ENCODE peak calls at places on chromosomes 16 and 17, in ten cellular contexts. O is foreskin fibroblast, H is tibial nerve, X is endothelial cell of umbilical vein, B is GM20000, E is A549, A is ovary, Q is MM.1S, P is neural progenitor cell, L is GM06990. T is an unnamed sample.

GRCh38 chr16:49600976-49601375 is 227.4 kb downstream of the C16orf78 start:
- DNase-seq in E (no peak), O (no peak), L (no peak), H (no peak), A (no peak), X (no peak), Q (no peak), B (no peak), P (no peak), T (no peak)

GRCh38 chr17:13727441-13728171 is 125.9 kb upstream of the HS3ST3A1 start:
- DNase-seq in O (peak), H (no peak), A (no peak), B (no peak), Q (no peak), X (no peak), E (no peak), L (no peak), P (no peak), T (no peak)

GRCh38 chr17:82100502-82101298 is 2.7 kb upstream of the FASN start:
- DNase-seq in P (no peak), A (no peak), B (no peak), Q (no peak), O (no peak), L (peak), E (no peak), X (no peak), H (no peak), T (no peak)

GRCh38 chr17:69870091-69870530 is 204.9 kb upstream of the KCNJ16 start:
- DNase-seq in O (peak), H (no peak), X (peak), A (no peak), E (no peak), L (peak), Q (no peak), B (peak), P (peak), T (peak)

GRCh38 chr17:51371732-51372151 is 111.4 kb downstream of the UTP18 start:
- DNase-seq in H (no peak), P (peak), O (peak), L (peak), X (peak), Q (peak), B (peak), E (peak), A (no peak), T (no peak)

GRCh38 chr16:24635900-24636610 is 93.4 kb upstream of the TNRC6A start:
- DNase-seq in P (no peak), B (no peak), H (peak), A (peak), E (peak), O (peak), X (peak), L (no peak), Q (no peak), T (peak)

GRCh38 chr17:48373882-48374281 is 56.1 kb downstream of the SKAP1 start:
- DNase-seq in O (no peak), A (no peak), H (no peak), B (no peak), Q (no peak), E (no peak), X (no peak), P (no peak), L (no peak), T (no peak)

GRCh38 chr16:22814330-22815105 is 556 bp downstream of the HS3ST2 start:
- DNase-seq in X (no peak), Q (no peak), L (peak), H (no peak), B (no peak), P (peak), O (no peak), E (no peak), A (no peak), T (no peak)

GRCh38 chr17:3879181-3879580 is 13.7 kb downstream of the CAMKK1 start:
- DNase-seq in O (peak), P (peak), E (no peak), Q (no peak), A (no peak), L (no peak), H (no peak), B (no peak), X (no peak), T (no peak)

GRCh38 chr16:11824362-11824761 is 27.0 kb downstream of the RSL1D1 start:
- DNase-seq in L (no peak), H (no peak), Q (no peak), B (no peak), E (no peak), X (no peak), O (peak), A (no peak), P (no peak), T (no peak)

GRCh38 chr16:88730632-88731607 is 24.6 kb downstream of the CTU2 start:
- DNase-seq in L (no peak), E (no peak), B (no peak), Q (no peak), X (no peak), O (no peak), H (no peak), P (no peak), A (no peak), T (no peak)

GRCh38 chr17:63446981-63447687 is 1.0 kb upstream of the CYB561 start:
- DNase-seq in O (no peak), L (peak), A (no peak), P (peak), H (no peak), B (no peak), Q (no peak), E (no peak), X (peak), T (no peak)

GRCh38 chr17:79114455-79115301 is 40.1 kb downstream of the ENGASE start:
- DNase-seq in L (no peak), O (no peak), E (no peak), A (no peak), P (peak), X (no peak), B (no peak), Q (no peak), H (peak), T (no peak)

GRCh38 chr17:81337449-81337848 is 42.3 kb upstream of the SLC38A10 start:
- DNase-seq in H (no peak), B (no peak), L (no peak), X (no peak), Q (no peak), P (peak), A (peak), O (no peak), E (peak), T (no peak)

GRCh38 chr16:19346335-19346922 is 60.9 kb downstream of the CLEC19A start:
- DNase-seq in H (no peak), Q (no peak), P (no peak), L (no peak), X (no peak), A (no peak), B (no peak), O (no peak), E (no peak), T (no peak)

GRCh38 chr17:66661857-66662256 is 173.1 kb upstream of the CACNG5 start:
- DNase-seq in P (no peak), H (no peak), X (no peak), A (no peak), L (no peak), O (no peak), B (no peak), Q (no peak), E (no peak), T (no peak)

GRCh38 chr17:51238253-51238887 is 21.5 kb downstream of the MBTD1 start:
- DNase-seq in B (peak), O (no peak), E (no peak), L (peak), X (peak), A (no peak), Q (no peak), P (no peak), H (no peak), T (no peak)

GRCh38 chr17:56514264-56514663 is 79.2 kb upstream of the NOG start:
- DNase-seq in E (no peak), O (no peak), H (no peak), Q (no peak), P (no peak), A (no peak), L (no peak), B (no peak), X (no peak), T (no peak)

GRCh38 chr17:63984651-63985386 is 12.1 kb upstream of the SCN4A start:
- DNase-seq in X (peak), O (peak), A (no peak), H (no peak), B (no peak), L (no peak), E (no peak), Q (no peak), P (no peak), T (peak)

GRCh38 chr17:40963838-40964237 is 2.9 kb downstream of the KRT39 start:
- DNase-seq in X (peak), B (peak), E (peak), Q (peak), O (no peak), H (no peak), A (no peak), L (no peak), P (no peak), T (no peak)

GRCh38 chr17:81509687-81510523 is 2.7 kb downstream of the ACTG1 start:
- DNase-seq in P (no peak), B (no peak), O (no peak), L (no peak), X (peak), H (no peak), A (no peak), E (no peak), Q (peak), T (no peak)

GRCh38 chr17:82333279-82334171 is at the start of gene SECTM1:
- DNase-seq in O (peak), L (no peak), E (no peak), B (no peak), H (peak), A (peak), Q (peak), X (no peak), P (peak), T (no peak)

GRCh38 chr16:77331802-77332586 is 102.8 kb downstream of the ADAMTS18 start:
- DNase-seq in E (no peak), L (no peak), O (no peak), X (no peak), A (no peak), P (no peak), H (no peak), B (no peak), Q (no peak), T (no peak)

GRCh38 chr16:50704245-50704644 is 10.8 kb downstream of the NOD2 start:
- DNase-seq in A (no peak), Q (no peak), O (no peak), H (no peak), L (no peak), X (no peak), P (no peak), B (no peak), E (no peak), T (no peak)

GRCh38 chr17:20935740-20936139 is 107.1 kb downstream of the USP22 start:
- DNase-seq in P (no peak), B (no peak), E (no peak), A (no peak), L (no peak), H (no peak), Q (peak), X (peak), O (peak), T (peak)

DNA sequence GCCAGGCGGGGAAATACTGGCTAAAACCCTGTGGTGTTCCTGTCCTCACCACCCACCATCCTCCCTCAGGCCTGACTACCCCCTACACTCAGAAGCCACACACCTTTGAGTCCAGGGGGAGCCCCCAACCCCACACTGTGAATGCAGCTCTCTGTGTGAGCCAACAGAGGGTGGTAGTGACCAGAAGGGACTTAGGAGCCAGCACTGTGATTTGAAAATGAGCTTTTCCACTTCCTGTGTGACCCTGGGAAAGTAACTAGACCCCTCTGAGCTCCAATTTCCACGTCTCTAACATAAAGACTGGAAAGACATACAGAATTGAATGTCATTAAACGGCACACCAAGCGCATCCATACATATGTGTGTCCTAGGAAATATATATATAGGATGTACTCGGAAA is 58.7 kb downstream of the SDK2 start:
- DNase-seq in B (no peak), A (no peak), X (no peak), O (no peak), Q (no peak), H (no peak), L (no peak), P (no peak), E (no peak), T (no peak)
- TF ChIP-seq CTCF in B (no peak), A (no peak), X (no peak), O (no peak), Q (no peak), H (no peak), L (peak), P (peak), E (no peak), T (no peak)

GRCh38 chr16:15887283-15887682 is 1.1 kb downstream of the CEP20 start:
- DNase-seq in P (no peak), E (no peak), A (no peak), X (no peak), O (no peak), Q (no peak), H (no peak), L (no peak), B (no peak), T (no peak)
- TF ChIP-seq CTCF in P (no peak), E (no peak), A (no peak), X (no peak), O (no peak), Q (no peak), H (no peak), L (no peak), B (no peak), T (no peak)

DNA sequence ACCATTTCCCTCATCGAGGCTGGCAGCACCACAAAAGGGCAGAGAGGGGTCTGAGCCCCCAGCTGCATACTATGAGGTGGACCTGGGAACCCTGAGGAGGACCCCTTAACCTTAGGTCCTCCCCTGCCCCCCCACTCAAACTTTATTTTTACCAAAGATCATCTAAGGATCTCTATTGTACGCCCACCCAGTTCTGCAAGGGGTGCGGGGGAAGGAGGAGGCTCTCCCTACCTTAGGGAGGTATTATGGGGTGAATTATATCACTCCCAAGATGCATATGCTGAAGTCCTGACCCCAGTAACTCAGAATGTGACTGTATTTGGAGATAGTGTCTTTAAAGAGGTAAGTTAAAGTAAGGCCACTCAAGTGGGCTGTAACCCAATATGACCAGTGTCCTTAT is 26.8 kb upstream of the EMP2 start:
- DNase-seq in H (no peak), A (no peak), Q (no peak), E (no peak), O (no peak), P (no peak), X (no peak), L (no peak), B (no peak), T (no peak)
- TF ChIP-seq CTCF in H (no peak), A (no peak), Q (no peak), E (no peak), O (no peak), P (no peak), X (no peak), L (no peak), B (no peak), T (no peak)

GRCh38 chr16:1613240-1613639 is 1.1 kb downstream of the CRAMP1 start:
- DNase-seq in X (peak), Q (peak), P (peak), O (no peak), A (no peak), H (no peak), E (no peak), L (no peak), B (peak), T (no peak)

GRCh38 chr16:1606774-1607173 is 5.1 kb downstream of the IFT140 start:
- DNase-seq in X (no peak), O (no peak), E (no peak), H (no peak), P (no peak), A (no peak), Q (no peak), B (no peak), L (no peak), T (no peak)

GRCh38 chr16:1610841-1611653 is 825 bp downstream of the IFT140 start:
- DNase-seq in X (no peak), L (no peak), E (no peak), O (peak), Q (no peak), P (no peak), B (no peak), H (no peak), A (peak), T (no peak)

GRCh38 chr16:1612320-1613111 is at the start of gene CRAMP1:
- DNase-seq in X (peak), Q (peak), E (peak), H (no peak), A (no peak), B (peak), L (peak), O (peak), P (peak), T (no peak)

GRCh38 chr16:1610071-1610840 is 1.6 kb downstream of the IFT140 start:
- DNase-seq in P (peak), Q (peak), O (peak), X (peak), E (peak), A (peak), B (peak), L (peak), H (peak), T (no peak)
- TF ChIP-seq CTCF in P (peak), Q (no peak), O (no peak), X (no peak), E (peak), A (no peak), B (no peak), L (no peak), H (no peak), T (no peak)

DNA sequence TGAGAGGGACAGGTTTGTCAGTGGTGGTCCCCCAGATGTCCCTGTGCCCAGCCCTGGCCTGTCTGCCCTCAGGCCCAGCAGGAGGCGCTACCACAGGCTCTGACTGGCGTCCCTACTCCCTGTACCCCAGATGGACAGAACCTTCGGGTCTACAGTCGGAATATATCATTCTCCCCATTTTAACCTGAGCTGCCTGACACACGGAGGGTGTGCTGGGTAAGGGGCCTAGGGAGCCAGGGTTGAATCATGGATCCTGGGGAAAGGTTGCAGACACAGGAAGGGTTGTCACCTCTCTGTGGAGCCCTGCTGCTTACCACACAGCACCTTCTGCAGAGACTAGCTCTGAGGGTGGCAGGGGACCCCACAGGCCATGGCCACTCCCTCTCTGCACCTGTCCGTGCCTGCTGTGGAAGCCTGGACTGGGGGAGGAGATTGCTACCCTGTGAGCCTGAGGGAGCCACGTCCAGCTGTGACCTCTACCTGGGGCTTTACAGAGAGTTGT is 162.2 kb upstream of the ZNF267 start:
- DNase-seq in E (no peak), B (no peak), P (no peak), O (no peak), A (no peak), X (no peak), Q (no peak), L (no peak), H (no peak), T (no peak)
- TF ChIP-seq CTCF in E (no peak), B (no peak), P (peak), O (no peak), A (no peak), X (no peak), Q (no peak), L (peak), H (no peak), T (no peak)

GRCh38 chr17:36707904-36708303 is 106.5 kb downstream of the MRM1 start:
- DNase-seq in A (no peak), O (no peak), X (no peak), E (no peak), B (no peak), P (no peak), L (no peak), H (no peak), Q (no peak), T (no peak)

GRCh38 chr17:36705651-36706436 is 104.5 kb downstream of the MRM1 start:
- DNase-seq in H (no peak), X (peak), O (no peak), P (peak), B (peak), E (peak), Q (peak), A (no peak), L (no peak), T (no peak)

GRCh38 chr17:36703860-36704266 is 102.5 kb downstream of the MRM1 start:
- DNase-seq in A (peak), H (no peak), Q (peak), X (peak), P (peak), O (no peak), E (peak), B (peak), L (no peak), T (no peak)

GRCh38 chr17:36706437-36706731 is 105.0 kb downstream of the MRM1 start:
- DNase-seq in H (no peak), P (no peak), X (no peak), Q (no peak), B (no peak), E (no peak), A (no peak), L (no peak), O (no peak), T (no peak)
- TF ChIP-seq CTCF in H (no peak), P (no peak), X (no peak), Q (no peak), B (no peak), E (no peak), A (no peak), L (no peak), O (no peak), T (no peak)

T was measured in kidney epithelial cell.